ENCODE peak calls at places on chromosomes 4 and X, in five cellular contexts. Z, C, X, Y and O are unnamed samples.

GRCh38 chr4:136562842-136563241 is 969.5 kb downstream of the PCDH18 start:
- DNase-seq in Z (no peak), C (no peak), X (no peak), Y (no peak), O (no peak)

GRCh38 chr4:157713342-157713741 is 459.5 kb downstream of the GASK1B start:
- DNase-seq in Z (peak), C (no peak), X (no peak), Y (no peak), O (no peak)

GRCh38 chr4:53132117-53132889 is 233.6 kb downstream of the SCFD2 start:
- DNase-seq in Z (no peak), C (no peak), X (no peak), Y (no peak), O (no peak)

GRCh38 chr4:10115657-10116624 is 658 bp downstream of the WDR1 start:
- DNase-seq in Z (peak), C (peak), X (no peak), Y (no peak), O (peak)

GRCh38 chr4:114780205-114780604 is 181.6 kb downstream of the UGT8 start:
- DNase-seq in Z (peak), C (no peak), X (no peak), Y (peak), O (no peak)

GRCh38 chr4:57039345-57039744 is 60.6 kb downstream of the POLR2B start:
- DNase-seq in Z (no peak), C (no peak), X (no peak), Y (no peak), O (no peak)

GRCh38 chr4:74228691-74229640 is 71.0 kb downstream of the MTHFD2L start:
- DNase-seq in Z (peak), C (peak), X (peak), Y (peak), O (peak)

GRCh38 chr4:153778383-153778782 is 10.5 kb downstream of the SFRP2 start:
- DNase-seq in Z (no peak), C (no peak), X (no peak), Y (no peak), O (no peak)

GRCh38 chrX:107561468-107562215 is 66.7 kb upstream of the PRPS1 start:
- DNase-seq in Z (no peak), C (no peak), X (no peak), Y (no peak), O (no peak)

GRCh38 chrX:153200462-153200861 is 21.4 kb downstream of the MAGEA1 start:
- DNase-seq in Z (no peak), C (no peak), X (no peak), Y (no peak), O (no peak)